ENCODE peak calls at places on chromosomes 2 and 18, in eight cellular contexts. F is T-helper 1 cell; C is EL; R is neuronal stem cell; L is amniotic stem cell; X is Daoy; G is activated effector memory CD4-positive, alpha-beta T cell treated with Interleukin-2 at 50 U/mL for 16 hours; T is Peyer's patch. Y is an unnamed sample.

GRCh38 chr2:201194097-201194496 is 11.2 kb downstream of the CASP10 start:
- DNase-seq in F (no peak), C (no peak), R (no peak), L (no peak), X (no peak), G (no peak), T (no peak), Y (no peak)

GRCh38 chr2:18077211-18077610 is 198.7 kb downstream of the KCNS3 start:
- DNase-seq in F (no peak), C (no peak), R (no peak), L (no peak), X (no peak), G (no peak), T (no peak), Y (no peak)

GRCh38 chr2:233031556-233032500 is 644 bp upstream of the NEU2 start:
- DNase-seq in F (no peak), C (no peak), R (no peak), L (no peak), X (no peak), G (no peak), T (no peak), Y (no peak)

GRCh38 chr18:68837665-68838390 is 39.9 kb downstream of the CCDC102B start:
- DNase-seq in F (no peak), C (peak), R (no peak), L (no peak), X (no peak), G (no peak), T (no peak), Y (no peak)

GRCh38 chr2:20074001-20074648 is 22.7 kb upstream of the LAPTM4A start:
- DNase-seq in F (no peak), C (no peak), R (no peak), L (no peak), X (no peak), G (no peak), T (no peak), Y (no peak)

GRCh38 chr2:74584088-74584645 is 29.6 kb downstream of the DOK1 start:
- DNase-seq in F (no peak), C (peak), R (no peak), L (no peak), X (no peak), G (no peak), T (no peak), Y (no peak)

GRCh38 chr2:233413529-233414272 is 59.4 kb downstream of the DGKD start:
- DNase-seq in F (no peak), C (peak), R (no peak), L (peak), X (peak), G (no peak), T (no peak), Y (no peak)

GRCh38 chr2:127475788-127476187 is 50.5 kb downstream of the IWS1 start:
- DNase-seq in F (no peak), C (no peak), R (no peak), L (no peak), X (no peak), G (no peak), T (no peak), Y (no peak)

GRCh38 chr2:108616731-108617161 is 82.5 kb downstream of the LIMS1 start:
- DNase-seq in F (no peak), C (peak), R (no peak), L (no peak), X (no peak), G (no peak), T (no peak), Y (no peak)

GRCh38 chr18:48292229-48292628 is 117.0 kb downstream of the ZBTB7C start:
- DNase-seq in F (no peak), C (no peak), R (no peak), L (no peak), X (no peak), G (no peak), T (no peak), Y (no peak)

GRCh38 chr2:133633851-133634250 is 65.6 kb upstream of the NCKAP5 start:
- DNase-seq in F (no peak), C (peak), R (no peak), L (no peak), X (peak), G (no peak), T (no peak), Y (no peak)

GRCh38 chr2:240284503-240285259 is 144.2 kb upstream of the OTOS start:
- DNase-seq in F (no peak), C (no peak), R (no peak), L (no peak), X (no peak), G (no peak), T (no peak), Y (no peak)

GRCh38 chr2:190893157-190893556 is 12.5 kb downstream of the GLS start:
- DNase-seq in F (no peak), C (no peak), R (no peak), L (no peak), X (no peak), G (no peak), T (no peak), Y (no peak)

GRCh38 chr18:62839874-62840713 is 124.8 kb downstream of the PHLPP1 start:
- DNase-seq in F (no peak), C (peak), R (no peak), L (no peak), X (no peak), G (no peak), T (no peak), Y (no peak)

GRCh38 chr18:62341423-62341920 is 16.4 kb downstream of the TNFRSF11A start:
- DNase-seq in F (no peak), C (no peak), R (no peak), L (no peak), X (peak), G (no peak), T (no peak), Y (no peak)

GRCh38 chr2:215522237-215522636 is 86.4 kb upstream of the FN1 start:
- DNase-seq in F (no peak), C (no peak), R (no peak), L (no peak), X (no peak), G (no peak), T (no peak), Y (no peak)

GRCh38 chr2:189657867-189658266 is 3.4 kb upstream of the ASNSD1 start:
- DNase-seq in F (no peak), C (no peak), R (no peak), L (no peak), X (peak), G (peak), T (peak), Y (no peak)

GRCh38 chr2:108621087-108621559 is 86.9 kb downstream of the LIMS1 start:
- DNase-seq in F (peak), C (no peak), R (no peak), L (no peak), X (peak), G (peak), T (peak), Y (no peak)

GRCh38 chr2:206873426-206873825 is 65.9 kb upstream of the CPO start:
- DNase-seq in F (no peak), C (no peak), R (no peak), L (no peak), X (no peak), G (no peak), T (no peak), Y (no peak)

GRCh38 chr2:28048341-28048740 is 157.8 kb downstream of the BABAM2 start:
- DNase-seq in F (no peak), C (peak), R (no peak), L (no peak), X (no peak), G (no peak), T (no peak), Y (no peak)

GRCh38 chr18:4394700-4395099 is 60.4 kb downstream of the DLGAP1 start:
- DNase-seq in F (no peak), C (no peak), R (no peak), L (no peak), X (no peak), G (no peak), T (no peak), Y (no peak)

GRCh38 chr2:207341816-207342215 is 176.1 kb upstream of the KLF7 start:
- DNase-seq in F (no peak), C (no peak), R (no peak), L (no peak), X (no peak), G (no peak), T (no peak), Y (no peak)

GRCh38 chr2:149924028-149924427 is 336.5 kb upstream of the MMADHC start:
- DNase-seq in F (no peak), C (peak), R (no peak), L (no peak), X (no peak), G (no peak), T (no peak), Y (no peak)

GRCh38 chr2:176172007-176172747 is 15.1 kb downstream of the HOXD3 start:
- DNase-seq in F (no peak), C (no peak), R (no peak), L (no peak), X (no peak), G (no peak), T (no peak), Y (no peak)

GRCh38 chr2:190328748-190329147 is 9.1 kb upstream of the HIBCH start:
- DNase-seq in F (no peak), C (no peak), R (no peak), L (no peak), X (no peak), G (no peak), T (no peak), Y (no peak)

GRCh38 chr2:37085731-37086147 is 1.4 kb downstream of the GPATCH11 start:
- DNase-seq in F (no peak), C (peak), R (no peak), L (peak), X (peak), G (no peak), T (no peak), Y (no peak)

GRCh38 chr2:177265386-177265690 is 811 bp upstream of the NFE2L2 start:
- DNase-seq in F (no peak), C (no peak), R (no peak), L (no peak), X (peak), G (no peak), T (peak), Y (peak)

GRCh38 chr2:37471994-37472393 is 127.6 kb downstream of the QPCT start:
- DNase-seq in F (no peak), C (peak), R (no peak), L (peak), X (peak), G (no peak), T (no peak), Y (no peak)

GRCh38 chr2:241334813-241335212 is 19.1 kb downstream of the SEPTIN2 start:
- DNase-seq in F (no peak), C (no peak), R (no peak), L (no peak), X (no peak), G (no peak), T (no peak), Y (no peak)

GRCh38 chr2:7780345-7780744 is 863.1 kb downstream of the RNF144A start:
- DNase-seq in F (no peak), C (no peak), R (no peak), L (no peak), X (no peak), G (no peak), T (no peak), Y (no peak)

GRCh38 chr2:101003278-101003775 is 1.2 kb downstream of the RPL31 start:
- DNase-seq in F (no peak), C (no peak), R (no peak), L (no peak), X (no peak), G (no peak), T (no peak), Y (no peak)

GRCh38 chr2:160270571-160271113 is 70.6 kb upstream of the ITGB6 start:
- DNase-seq in F (no peak), C (peak), R (no peak), L (no peak), X (peak), G (no peak), T (no peak), Y (peak)